ENCODE peak calls at places on chromosomes 2 and 18, in eight cellular contexts. M is WTC11; G is activated CD4-positive, CD25-positive, alpha-beta regulatory T cell treated with anti-CD3 and anti-CD28 coated beads, Interleukin-2, amount 50 U/mL, for 72 hours; C is aorta; L is AG04449; E is gastrocnemius medialis; S is SW 1271; N is cardiac fibroblast. W is an unnamed sample.

GRCh38 chr2:193701484-193701883 is 1506.8 kb upstream of the TMEFF2 start:
- DNase-seq in M (no peak), N (no peak), L (no peak), G (no peak), S (no peak), C (no peak), E (no peak), W (no peak)

GRCh38 chr2:178819147-178819875 is 12.1 kb upstream of the TTN start:
- DNase-seq in G (no peak), L (no peak), E (no peak), N (peak), C (no peak), M (no peak), S (no peak), W (no peak)

GRCh38 chr2:43328157-43328556 is 101.8 kb upstream of the ZFP36L2 start:
- DNase-seq in N (no peak), L (no peak), M (no peak), C (no peak), E (no peak), S (no peak), G (no peak), W (no peak)

GRCh38 chr2:8662239-8662879 is 19.5 kb upstream of the ID2 start:
- DNase-seq in E (no peak), C (no peak), M (no peak), L (no peak), G (no peak), S (peak), N (peak), W (no peak)

GRCh38 chr2:169141713-169142352 is 72.5 kb downstream of the DHRS9 start:
- DNase-seq in E (no peak), S (peak), L (no peak), N (peak), M (peak), C (no peak), G (peak), W (peak)

GRCh38 chr2:211534655-211535054 is 978.3 kb downstream of the CPS1 start:
- DNase-seq in G (no peak), L (no peak), N (no peak), M (no peak), C (no peak), E (no peak), S (no peak), W (no peak)

GRCh38 chr18:11104307-11104706 is 45.1 kb downstream of the PIEZO2 start:
- DNase-seq in C (no peak), G (no peak), S (no peak), N (no peak), E (no peak), M (no peak), L (no peak), W (no peak)

GRCh38 chr2:44016282-44016681 is 20.5 kb upstream of the LRPPRC start:
- DNase-seq in M (peak), S (no peak), N (peak), L (no peak), G (peak), E (no peak), C (peak), W (peak)

GRCh38 chr2:105118960-105119359 is 81.1 kb downstream of the MRPS9 start:
- DNase-seq in N (no peak), C (no peak), E (no peak), M (peak), G (no peak), S (no peak), L (no peak), W (no peak)

GRCh38 chr2:20457027-20457426 is 10.2 kb downstream of the RHOB start:
- DNase-seq in M (no peak), L (no peak), S (no peak), N (peak), C (no peak), E (no peak), G (no peak), W (no peak)

GRCh38 chr2:230828272-230828961 is 36.3 kb upstream of the ITM2C start:
- DNase-seq in N (no peak), E (peak), M (peak), G (no peak), C (no peak), S (no peak), L (no peak), W (no peak)

GRCh38 chr2:119112770-119113488 is 45.6 kb downstream of the C1QL2 start:
- DNase-seq in G (no peak), M (peak), E (no peak), C (no peak), S (no peak), N (no peak), L (no peak), W (no peak)

GRCh38 chr2:207334631-207335371 is 169.1 kb upstream of the KLF7 start:
- DNase-seq in S (peak), N (peak), G (no peak), E (peak), M (peak), C (peak), L (peak), W (no peak)